ENCODE peak calls at places on chromosomes 4 and X, in five cellular contexts. U, O, H, D and W are unnamed samples. For H3K4me1, the result is how much of the 10 kb centered on the place peaks cover.

GRCh38 chr4:181601118-181601517 is 642.1 kb upstream of the TENM3 start:
- DNase-seq in U (no peak), O (peak), H (no peak), D (no peak), W (no peak)

GRCh38 chr4:150248181-150248580 is 169.9 kb downstream of the DCLK2 start:
- DNase-seq in U (no peak), O (peak), H (no peak), D (no peak), W (no peak)

GRCh38 chr4:105622269-105622668 is 69.8 kb downstream of the ARHGEF38 start:
- DNase-seq in U (no peak), O (no peak), H (no peak), D (no peak), W (no peak)

GRCh38 chrX:13488706-13489105 is 80.7 kb upstream of the EGFL6 start:
- DNase-seq in U (no peak), O (peak), H (no peak), D (no peak), W (no peak)

GRCh38 chr4:174316546-174316945 is 32.8 kb downstream of the CEP44 start:
- DNase-seq in U (peak), O (peak), H (no peak), D (no peak), W (no peak)

GRCh38 chr4:140865253-140865652 is 109.1 kb upstream of the TBC1D9 start:
- DNase-seq in U (no peak), O (no peak), H (no peak), D (no peak), W (no peak)

GRCh38 chr4:54439831-54440243 is 210.7 kb downstream of the PDGFRA start:
- DNase-seq in U (peak), O (peak), H (peak), D (peak), W (no peak)

GRCh38 chrX:53320543-53321215 is 39.3 kb upstream of the IQSEC2 start:
- DNase-seq in U (no peak), O (no peak), H (no peak), D (no peak), W (no peak)

GRCh38 chr4:60724623-60725022 is 475.5 kb upstream of the ADGRL3 start:
- DNase-seq in U (peak), O (peak), H (peak), D (peak), W (no peak)

GRCh38 chr4:79015406-79015805 is 76.2 kb upstream of the PAQR3 start:
- DNase-seq in U (no peak), O (no peak), H (no peak), D (no peak), W (no peak)

GRCh38 chr4:41183021-41183553 is 31.3 kb downstream of the APBB2 start:
- DNase-seq in U (no peak), O (no peak), H (no peak), D (no peak), W (no peak)

GRCh38 chr4:37735578-37735977 is 49.4 kb upstream of the RELL1 start:
- DNase-seq in U (no peak), O (no peak), H (peak), D (no peak), W (no peak)

GRCh38 chr4:75089206-75089605 is 156.3 kb downstream of the PARM1 start:
- DNase-seq in U (no peak), O (no peak), H (no peak), D (no peak), W (no peak)

GRCh38 chrX:13605611-13606010 is 36.2 kb downstream of the EGFL6 start:
- DNase-seq in U (peak), O (no peak), H (no peak), D (no peak), W (no peak)

GRCh38 chrX:107674480-107675364 is 46.4 kb downstream of the PRPS1 start:
- DNase-seq in U (peak), O (peak), H (peak), D (peak), W (no peak)
- H3K4me1 ChIP-seq in U (under half), O (under half), H (half or more), D (under half), W (under half)

GRCh38 chr4:143186634-143187033 is 1.9 kb downstream of the USP38 start:
- DNase-seq in U (peak), O (peak), H (no peak), D (no peak), W (no peak)
- H3K27ac ChIP-seq in U (peak), O (peak), H (no peak), D (no peak), W (no peak)

DNA sequence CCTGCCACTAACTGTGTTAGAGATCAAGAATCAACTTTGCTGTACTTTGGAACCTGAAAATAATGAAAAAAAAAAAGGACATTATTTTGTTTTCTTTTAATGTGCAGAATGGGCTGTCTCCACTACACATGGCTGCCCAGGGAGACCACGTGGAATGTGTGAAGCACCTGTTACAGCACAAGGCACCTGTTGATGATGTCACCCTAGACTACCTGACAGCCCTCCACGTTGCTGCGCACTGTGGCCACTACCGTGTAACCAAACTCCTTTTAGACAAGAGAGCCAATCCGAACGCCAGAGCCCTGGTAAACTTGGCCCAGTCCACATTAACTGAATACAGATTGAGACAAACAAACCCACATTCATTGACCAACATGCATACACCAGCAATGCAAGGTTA is 206.2 kb downstream of the ANK2 start:
- DNase-seq in U (no peak), O (no peak), H (no peak), D (no peak), W (no peak)
- TF ChIP-seq CTCF in U (no peak), O (no peak), H (no peak), D (no peak), W (no peak)

DNA sequence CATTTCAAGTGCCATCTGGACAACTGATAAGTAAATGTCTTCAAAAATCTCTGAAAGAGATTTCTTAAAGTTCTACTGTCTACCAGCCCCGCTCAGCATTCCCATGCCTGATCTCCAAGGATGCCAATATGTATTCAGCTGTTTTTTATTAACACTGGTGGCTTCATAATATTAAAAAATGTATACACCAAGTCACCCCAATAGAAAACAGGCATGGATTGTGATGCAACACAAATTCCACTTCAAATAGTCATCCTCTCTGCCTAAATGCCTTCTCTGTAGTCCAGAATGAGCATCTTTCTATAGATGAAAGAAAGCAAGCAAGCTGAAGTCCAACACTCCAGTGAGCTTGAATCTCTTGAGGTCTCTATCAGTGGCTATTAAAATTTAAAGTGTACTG is 152.2 kb upstream of the PPARGC1A start:
- DNase-seq in U (no peak), O (peak), H (no peak), D (no peak), W (no peak)
- H3K4me1 ChIP-seq in U (under half), O (under half), H (under half), D (under half), W (under half)

GRCh38 chr4:8914461-8915171 is 43.0 kb upstream of the HMX1 start:
- DNase-seq in U (no peak), O (no peak), H (no peak), D (no peak), W (no peak)

GRCh38 chr4:8913121-8913857 is 41.6 kb upstream of the HMX1 start:
- DNase-seq in U (no peak), O (no peak), H (no peak), D (no peak), W (no peak)

GRCh38 chr4:8915201-8916200 is 43.9 kb upstream of the HMX1 start:
- DNase-seq in U (no peak), O (no peak), H (peak), D (no peak), W (peak)

GRCh38 chr4:8912506-8912905 is 40.9 kb upstream of the HMX1 start:
- DNase-seq in U (no peak), O (no peak), H (no peak), D (no peak), W (no peak)

DNA sequence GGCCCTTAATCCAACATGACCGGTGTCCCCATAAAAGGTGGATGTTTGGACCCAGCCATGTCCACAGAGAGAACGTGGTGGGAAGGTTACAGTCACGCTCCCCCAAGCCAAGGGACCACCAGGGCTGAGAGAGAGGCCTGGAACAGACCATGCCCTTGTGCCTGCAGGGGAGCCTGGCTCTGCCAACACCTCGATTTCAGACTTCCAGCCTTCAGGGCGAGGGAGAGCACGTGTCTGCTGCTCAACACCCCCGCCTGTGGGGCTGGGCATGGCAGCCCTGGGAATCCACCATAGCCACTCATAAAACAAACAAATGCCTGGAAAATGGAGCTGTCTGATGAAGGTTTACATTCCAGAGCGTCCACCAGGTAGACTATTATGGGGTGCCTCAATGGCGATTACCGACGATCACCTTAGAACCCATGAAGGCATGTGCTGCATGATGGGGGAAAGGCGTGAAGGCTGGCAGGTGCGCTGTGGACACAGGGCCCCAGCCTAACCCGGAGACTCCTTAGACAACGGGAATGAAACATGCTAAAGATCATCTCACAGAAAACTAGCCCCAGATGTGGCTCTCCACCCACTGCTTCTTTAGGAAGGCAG is 42.3 kb upstream of the HMX1 start:
- DNase-seq in U (no peak), O (no peak), H (no peak), D (no peak), W (no peak)
- H3K27ac ChIP-seq in U (no peak), O (no peak), H (no peak), D (no peak), W (no peak)